ENCODE peak calls at places on chromosomes 3 and 15, in five cellular contexts. T is AG10803; L is stimulated activated CD4-positive, alpha-beta T cell treated with anti-CD3 and anti-CD28 coated beads, Interleukin-2, amount 100 ng/mL, for 24 hours; N is neural crest cell; W is endothelial cell. E is an unnamed sample.
A peak's percentile ranks its signal among the peaks of the same experiment; 100 is the strongest.

GRCh38 chr3:70840106-70840870 is 527.9 kb upstream of the MDFIC2 start:
- DNase-seq in T (no peak), L (no peak), N (no peak), W (no peak), E (no peak)

GRCh38 chr3:107082527-107082926 is 294.7 kb upstream of the CCDC54 start:
- DNase-seq in T (no peak), L (no peak), N (no peak), W (no peak), E (no peak)

GRCh38 chr15:75044258-75044878 is 21.0 kb downstream of the PPCDC start:
- DNase-seq in T (no peak), L (no peak), N (no peak), W (no peak), E (no peak)

GRCh38 chr15:62841269-62841628 is 201.3 kb upstream of the TPM1 start:
- DNase-seq in T (peak; percentile 35), L (no peak), N (no peak), W (no peak), E (no peak)

GRCh38 chr3:101876142-101876541 is 26.8 kb downstream of the NFKBIZ start:
- DNase-seq in T (no peak), L (no peak), N (no peak), W (no peak), E (no peak)

GRCh38 chr15:58222698-58223097 is 84.5 kb downstream of the AQP9 start:
- DNase-seq in T (peak; percentile 43), L (no peak), N (no peak), W (no peak), E (no peak)

GRCh38 chr15:40964006-40964405 is 10.7 kb downstream of the CHAC1 start:
- DNase-seq in T (no peak), L (no peak), N (no peak), W (no peak), E (no peak)

GRCh38 chr15:54082836-54083492 is 104.7 kb downstream of the UNC13C start:
- DNase-seq in T (no peak), L (peak; percentile 4), N (peak; percentile 32), W (peak; percentile 28), E (no peak)

GRCh38 chr3:105580551-105580950 is 213.8 kb downstream of the ALCAM start:
- DNase-seq in T (peak; percentile 89), L (no peak), N (no peak), W (no peak), E (no peak)

GRCh38 chr3:73625124-73625665 is 454 bp upstream of the PDZRN3 start:
- DNase-seq in T (peak; percentile 68), L (no peak), N (no peak), W (peak; percentile 7), E (no peak)

GRCh38 chr15:98504998-98505397 is 143.3 kb upstream of the IGF1R start:
- DNase-seq in T (no peak), L (no peak), N (no peak), W (no peak), E (no peak)

GRCh38 chr15:39321977-39322376 is 258.9 kb upstream of the THBS1 start:
- DNase-seq in T (peak; percentile 68), L (no peak), N (no peak), W (no peak), E (no peak)

GRCh38 chr3:38054166-38054991 is 15.4 kb downstream of the DLEC1 start:
- DNase-seq in T (no peak), L (no peak), N (no peak), W (no peak), E (no peak)

GRCh38 chr15:32041294-32041693 is 11.0 kb downstream of the CHRNA7 start:
- DNase-seq in T (no peak), L (no peak), N (no peak), W (no peak), E (no peak)

GRCh38 chr3:124043023-124043422 is 51.1 kb upstream of the ROPN1 start:
- DNase-seq in T (no peak), L (no peak), N (no peak), W (no peak), E (no peak)

GRCh38 chr3:172760406-172760805 is 9.9 kb downstream of the ECT2 start:
- DNase-seq in T (peak; percentile 73), L (no peak), N (no peak), W (no peak), E (no peak)

E was measured in 8988T.